ENCODE peak calls at places on chromosomes 3 and 15, in six cellular contexts. E, N, Z, Y, K and S are unnamed samples.

GRCh38 chr3:37183375-37183831 is 9.0 kb upstream of the LRRFIP2 start:
- DNase-seq in E (no peak), N (peak), Z (peak), Y (peak), K (no peak), S (peak)

GRCh38 chr3:56737001-56737400 is 53.9 kb upstream of the TASOR start:
- DNase-seq in E (no peak), N (no peak), Z (no peak), Y (no peak), K (no peak), S (no peak)

GRCh38 chr3:195224156-195224979 is 46.6 kb downstream of the XXYLT1 start:
- DNase-seq in E (no peak), N (peak), Z (no peak), Y (no peak), K (no peak), S (peak)

GRCh38 chr15:68408971-68409370 is 23.0 kb downstream of the ITGA11 start:
- DNase-seq in E (no peak), N (no peak), Z (no peak), Y (no peak), K (no peak), S (no peak)

GRCh38 chr3:145780301-145780700 is 380.7 kb downstream of the PLOD2 start:
- DNase-seq in E (no peak), N (no peak), Z (no peak), Y (no peak), K (no peak), S (peak)

GRCh38 chr3:115885621-115886020 is 262.3 kb downstream of the GAP43 start:
- DNase-seq in E (no peak), N (peak), Z (no peak), Y (peak), K (no peak), S (peak)

GRCh38 chr3:128278761-128279593 is 125.7 kb downstream of the EEFSEC start:
- DNase-seq in E (no peak), N (peak), Z (no peak), Y (peak), K (peak), S (peak)

GRCh38 chr3:184110316-184110725 is 13.5 kb downstream of the HTR3E start:
- DNase-seq in E (no peak), N (peak), Z (peak), Y (no peak), K (no peak), S (peak)

GRCh38 chr3:35184775-35185174 is 454.6 kb upstream of the ARPP21 start:
- DNase-seq in E (no peak), N (peak), Z (no peak), Y (peak), K (no peak), S (peak)

GRCh38 chr3:194167480-194167862 is 31.5 kb downstream of the HES1 start:
- DNase-seq in E (no peak), N (no peak), Z (no peak), Y (no peak), K (no peak), S (no peak)

GRCh38 chr15:41585140-41586047 is 26.4 kb downstream of the TYRO3 start:
- DNase-seq in E (no peak), N (peak), Z (peak), Y (no peak), K (peak), S (peak)

GRCh38 chr3:54433846-54434245 is 311.5 kb downstream of the CACNA2D3 start:
- DNase-seq in E (no peak), N (no peak), Z (no peak), Y (no peak), K (peak), S (no peak)

GRCh38 chr15:66786708-66787471 is 84.9 kb downstream of the SMAD6 start:
- DNase-seq in E (no peak), N (no peak), Z (no peak), Y (no peak), K (no peak), S (no peak)

GRCh38 chr3:42602961-42603360 is 2.5 kb downstream of the NKTR start:
- DNase-seq in E (no peak), N (no peak), Z (no peak), Y (no peak), K (no peak), S (no peak)

GRCh38 chr3:151871639-151872468 is 1.6 kb upstream of the SUCNR1 start:
- DNase-seq in E (peak), N (no peak), Z (no peak), Y (no peak), K (no peak), S (peak)

GRCh38 chr3:131350506-131350905 is 31.1 kb upstream of the NUDT16 start:
- DNase-seq in E (no peak), N (no peak), Z (no peak), Y (no peak), K (no peak), S (peak)

GRCh38 chr3:134839422-134839821 is 44.4 kb downstream of the EPHB1 start:
- DNase-seq in E (no peak), N (no peak), Z (no peak), Y (no peak), K (no peak), S (no peak)

GRCh38 chr3:134840459-134840858 is 45.4 kb downstream of the EPHB1 start:
- DNase-seq in E (no peak), N (no peak), Z (no peak), Y (no peak), K (no peak), S (no peak)

GRCh38 chr3:134839990-134840389 is 44.9 kb downstream of the EPHB1 start:
- DNase-seq in E (no peak), N (no peak), Z (no peak), Y (no peak), K (no peak), S (no peak)

GRCh38 chr3:134836921-134837320 is 41.9 kb downstream of the EPHB1 start:
- DNase-seq in E (no peak), N (no peak), Z (no peak), Y (no peak), K (no peak), S (no peak)

DNA sequence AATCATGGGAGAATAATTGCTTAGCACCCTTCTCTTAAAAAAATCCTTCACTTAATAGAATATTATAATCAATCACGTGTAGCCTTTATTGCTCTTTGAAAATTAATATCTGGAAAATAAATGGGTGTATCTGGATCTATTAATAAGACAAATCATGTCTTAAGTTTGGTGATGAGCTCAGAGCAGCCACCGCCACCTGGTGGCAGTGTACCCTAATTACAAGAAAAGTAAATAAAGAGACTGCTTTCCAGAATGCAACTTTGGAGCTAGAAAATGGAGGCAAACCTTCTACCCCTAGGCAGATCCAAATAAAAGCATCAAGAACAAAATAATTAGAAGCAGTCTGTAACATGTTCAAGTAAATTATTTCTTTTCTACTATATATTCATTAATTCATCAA is 43.5 kb downstream of the EPHB1 start:
- DNase-seq in E (no peak), N (no peak), Z (no peak), Y (no peak), K (no peak), S (no peak)
- TF ChIP-seq CTCF in E (peak), N (peak), Z (peak), Y (no peak), K (peak), S (peak)

GRCh38 chr3:105502333-105502732 is 135.6 kb downstream of the ALCAM start:
- DNase-seq in E (no peak), N (no peak), Z (no peak), Y (no peak), K (no peak), S (no peak)
- TF ChIP-seq CTCF in E (no peak), N (no peak), Z (no peak), Y (no peak), K (no peak), S (no peak)

GRCh38 chr3:14170569-14171159 is 7.7 kb downstream of the XPC start:
- DNase-seq in E (no peak), N (peak), Z (no peak), Y (no peak), K (no peak), S (peak)
- TF ChIP-seq CTCF in E (no peak), N (no peak), Z (no peak), Y (no peak), K (no peak), S (no peak)

DNA sequence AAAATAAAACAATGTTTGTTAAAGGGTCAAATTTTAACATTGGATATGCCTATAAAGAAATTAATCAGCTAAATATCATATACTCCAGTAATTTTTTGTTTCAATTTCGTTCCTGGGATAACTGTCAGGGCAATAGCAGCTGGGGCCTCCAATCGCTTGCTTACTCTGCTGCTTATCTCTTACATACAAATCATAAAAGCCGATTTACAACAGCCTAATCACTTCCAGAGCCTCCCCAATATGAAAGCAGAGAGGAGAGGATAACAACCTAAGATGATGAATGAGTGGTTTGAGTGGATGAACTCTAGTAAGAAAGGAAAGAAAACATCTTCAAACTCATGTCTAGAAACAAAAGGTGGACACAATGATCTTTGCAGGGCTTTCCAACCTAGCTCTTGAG is 80.7 kb upstream of the PSMD6 start:
- DNase-seq in E (no peak), N (no peak), Z (no peak), Y (no peak), K (peak), S (no peak)
- TF ChIP-seq CTCF in E (no peak), N (no peak), Z (no peak), Y (no peak), K (no peak), S (no peak)

GRCh38 chr15:79004336-79004735 is 59.5 kb upstream of the CTSH start:
- DNase-seq in E (peak), N (peak), Z (no peak), Y (no peak), K (no peak), S (peak)

GRCh38 chr15:79009388-79009787 is 64.5 kb upstream of the CTSH start:
- DNase-seq in E (no peak), N (no peak), Z (no peak), Y (no peak), K (no peak), S (no peak)

GRCh38 chr15:79008666-79009065 is 63.8 kb upstream of the CTSH start:
- DNase-seq in E (no peak), N (no peak), Z (no peak), Y (no peak), K (no peak), S (no peak)

GRCh38 chr15:79006071-79006470 is 61.2 kb upstream of the CTSH start:
- DNase-seq in E (no peak), N (no peak), Z (no peak), Y (no peak), K (no peak), S (no peak)

GRCh38 chr15:79007066-79007465 is 62.2 kb upstream of the CTSH start:
- DNase-seq in E (no peak), N (peak), Z (no peak), Y (no peak), K (peak), S (peak)
- TF ChIP-seq CTCF in E (peak), N (peak), Z (no peak), Y (peak), K (peak), S (peak)

DNA sequence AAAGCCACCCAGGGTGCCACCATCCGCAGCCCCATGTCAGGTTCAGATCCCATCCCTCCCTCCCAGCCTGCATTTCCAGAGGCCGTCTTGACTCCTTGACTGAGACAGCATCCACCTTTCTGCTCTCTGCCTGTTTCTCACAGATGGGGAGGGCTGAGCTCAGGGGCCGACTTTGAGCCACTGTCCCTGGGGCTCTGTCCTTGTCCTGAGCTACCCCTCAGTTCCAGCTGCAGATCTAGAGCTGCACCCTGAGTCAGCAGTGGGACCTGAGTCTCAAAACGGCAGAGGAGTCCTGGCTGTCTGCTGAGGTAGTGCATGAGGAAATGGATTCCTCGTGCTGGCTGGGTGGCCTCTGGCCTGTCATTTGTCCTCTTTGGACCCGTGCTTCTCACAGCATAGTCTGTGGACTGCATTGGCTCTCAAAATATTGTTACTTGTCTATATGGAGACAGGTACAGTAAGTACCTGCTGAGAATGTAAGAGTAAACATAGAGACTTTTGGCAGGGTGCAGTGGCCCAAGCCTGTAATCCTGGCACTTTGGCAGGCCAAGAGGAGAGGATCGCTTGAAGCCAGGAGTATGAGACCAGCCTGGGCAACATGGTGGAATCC is 22.3 kb downstream of the RPLP1 start:
- DNase-seq in E (no peak), N (no peak), Z (no peak), Y (no peak), K (no peak), S (no peak)
- TF ChIP-seq CTCF in E (no peak), N (peak), Z (no peak), Y (no peak), K (no peak), S (peak)

GRCh38 chr15:28098766-28099554 is at the start of gene OCA2:
- DNase-seq in E (no peak), N (peak), Z (no peak), Y (peak), K (peak), S (peak)
- TF ChIP-seq CTCF in E (peak), N (peak), Z (no peak), Y (peak), K (peak), S (peak)

GRCh38 chr3:4644954-4645353 is 151.8 kb downstream of the ITPR1 start:
- DNase-seq in E (no peak), N (peak), Z (no peak), Y (peak), K (no peak), S (peak)

GRCh38 chr3:4647411-4647810 is 154.3 kb downstream of the ITPR1 start:
- DNase-seq in E (no peak), N (no peak), Z (no peak), Y (no peak), K (no peak), S (no peak)

GRCh38 chr3:4643904-4644547 is 150.9 kb downstream of the ITPR1 start:
- DNase-seq in E (no peak), N (no peak), Z (no peak), Y (no peak), K (no peak), S (no peak)

GRCh38 chr3:4642611-4643010 is 149.5 kb downstream of the ITPR1 start:
- DNase-seq in E (no peak), N (peak), Z (no peak), Y (peak), K (no peak), S (peak)

DNA sequence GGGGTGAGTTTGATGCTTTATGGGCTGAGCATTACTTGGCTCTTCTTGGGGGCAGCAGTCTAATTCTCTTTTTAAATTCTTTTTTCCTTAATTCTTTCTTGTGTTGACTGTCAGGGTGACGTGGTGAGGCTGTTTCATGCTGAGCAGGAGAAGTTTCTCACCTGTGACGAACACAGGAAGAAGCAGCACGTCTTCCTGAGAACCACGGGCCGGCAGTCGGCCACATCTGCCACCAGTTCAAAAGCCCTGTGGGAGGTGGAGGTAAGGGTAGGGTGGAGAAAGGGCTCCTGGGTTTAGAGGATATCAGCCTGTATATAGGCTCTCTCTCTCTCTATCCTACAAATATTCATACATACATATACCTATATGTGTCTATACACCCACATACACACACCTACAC is 152.3 kb downstream of the ITPR1 start:
- DNase-seq in E (no peak), N (no peak), Z (no peak), Y (no peak), K (no peak), S (no peak)
- TF ChIP-seq CTCF in E (no peak), N (no peak), Z (no peak), Y (no peak), K (no peak), S (no peak)

GRCh38 chr3:141352262-141352984 is 15.9 kb upstream of the ZBTB38 start:
- DNase-seq in E (no peak), N (no peak), Z (no peak), Y (no peak), K (no peak), S (no peak)

GRCh38 chr3:141355242-141355641 is 13.1 kb upstream of the ZBTB38 start:
- DNase-seq in E (no peak), N (no peak), Z (no peak), Y (no peak), K (no peak), S (no peak)

GRCh38 chr3:141349711-141350110 is 18.6 kb upstream of the ZBTB38 start:
- DNase-seq in E (no peak), N (no peak), Z (no peak), Y (no peak), K (no peak), S (no peak)

GRCh38 chr3:141354517-141354916 is 13.8 kb upstream of the ZBTB38 start:
- DNase-seq in E (no peak), N (no peak), Z (no peak), Y (no peak), K (no peak), S (no peak)

GRCh38 chr3:141353652-141354495 is 14.4 kb upstream of the ZBTB38 start:
- DNase-seq in E (no peak), N (no peak), Z (no peak), Y (no peak), K (no peak), S (peak)
- TF ChIP-seq CTCF in E (no peak), N (no peak), Z (no peak), Y (no peak), K (no peak), S (no peak)